ENCODE peak calls at places on chromosomes 16 and 17, in four cellular contexts. I, Q, A and O are unnamed samples.

GRCh38 chr17:59038734-59039133 is 67.9 kb downstream of the TRIM37 start:
- DNase-seq in I (no peak), Q (no peak), A (peak), O (peak)

GRCh38 chr16:56625140-56625942 is at the start of gene MT1E:
- DNase-seq in I (no peak), Q (peak), A (peak), O (peak)

GRCh38 chr17:50691550-50692447 is 15.9 kb downstream of the ANKRD40 start:
- DNase-seq in I (no peak), Q (no peak), A (no peak), O (peak)

GRCh38 chr17:17682293-17682736 is 1.1 kb downstream of the RAI1 start:
- DNase-seq in I (no peak), Q (peak), A (peak), O (peak)

GRCh38 chr17:30928584-30928983 is 6.8 kb downstream of the ADAP2 start:
- DNase-seq in I (no peak), Q (no peak), A (no peak), O (no peak)

GRCh38 chr17:61833536-61834203 is 29.7 kb downstream of the BRIP1 start:
- DNase-seq in I (no peak), Q (no peak), A (peak), O (no peak)

GRCh38 chr17:80137131-80137530 is 9.8 kb downstream of the EIF4A3 start:
- DNase-seq in I (no peak), Q (no peak), A (no peak), O (no peak)

GRCh38 chr17:50772251-50772650 is 4.9 kb upstream of the ANKRD40CL start:
- DNase-seq in I (no peak), Q (no peak), A (no peak), O (no peak)

GRCh38 chr17:77779711-77780539 is 178.6 kb upstream of the TNRC6C start:
- DNase-seq in I (no peak), Q (no peak), A (peak), O (peak)

GRCh38 chr17:77197115-77197514 is 56.3 kb downstream of the SEC14L1 start:
- DNase-seq in I (no peak), Q (no peak), A (no peak), O (no peak)

GRCh38 chr16:15574614-15574948 is 68.4 kb downstream of the MARF1 start:
- DNase-seq in I (no peak), Q (no peak), A (no peak), O (no peak)

GRCh38 chr17:65163990-65164495 is 26.9 kb downstream of the RGS9 start:
- DNase-seq in I (no peak), Q (no peak), A (peak), O (peak)

GRCh38 chr17:78111012-78111726 is 17.4 kb downstream of the TMC6 start:
- DNase-seq in I (no peak), Q (no peak), A (no peak), O (no peak)

GRCh38 chr17:34012709-34013375 is 242.2 kb upstream of the CCL2 start:
- DNase-seq in I (no peak), Q (no peak), A (no peak), O (no peak)

GRCh38 chr16:68231384-68232136 is 4.4 kb downstream of the ESRP2 start:
- DNase-seq in I (no peak), Q (no peak), A (no peak), O (no peak)

GRCh38 chr17:76264425-76264754 is 758 bp upstream of the UBALD2 start:
- DNase-seq in I (no peak), Q (no peak), A (no peak), O (no peak)

GRCh38 chr16:86049641-86050040 is 150.7 kb downstream of the IRF8 start:
- DNase-seq in I (no peak), Q (no peak), A (no peak), O (no peak)

GRCh38 chr16:69465083-69465721 is 40.8 kb downstream of the CYB5B start:
- DNase-seq in I (no peak), Q (no peak), A (no peak), O (no peak)

GRCh38 chr17:47323382-47324223 is at the start of gene EFCAB13:
- DNase-seq in I (peak), Q (peak), A (peak), O (peak)

GRCh38 chr16:4082474-4083044 is 33.7 kb downstream of the ADCY9 start:
- DNase-seq in I (no peak), Q (no peak), A (no peak), O (no peak)

GRCh38 chr17:81135503-81136283 is 29.6 kb upstream of the PVALEF start:
- DNase-seq in I (no peak), Q (no peak), A (no peak), O (no peak)